ENCODE peak calls at places on chromosomes 7 and 10, in six cellular contexts. C is A549, A is upper lobe of right lung, Z is HCT116, X is hepatocyte, U is AG04450. H is an unnamed sample.
A peak's percentile ranks its signal among the peaks of the same experiment; 100 is the strongest.

GRCh38 chr7:128194533-128195282 is 46.4 kb upstream of the LEP start:
- DNase-seq in U (no peak), A (no peak), Z (no peak), C (no peak), X (no peak), H (no peak)

GRCh38 chr7:99562832-99563231 is 4.4 kb downstream of the ZNF655 start:
- DNase-seq in Z (peak; percentile 96), U (peak; percentile 96), X (peak; percentile 83), C (peak; percentile 96), A (no peak), H (peak; percentile 98)

GRCh38 chr7:101550641-101551531 is 78.2 kb downstream of the MYL10 start:
- DNase-seq in Z (no peak), U (no peak), C (no peak), X (no peak), A (peak; percentile 70), H (no peak)

GRCh38 chr10:14063531-14064317 is 267.0 kb downstream of the FRMD4A start:
- DNase-seq in U (peak; percentile 47), X (peak; percentile 47), C (no peak), A (no peak), Z (no peak), H (no peak)

GRCh38 chr10:112985701-112986510 is 35.9 kb downstream of the TCF7L2 start:
- DNase-seq in A (no peak), Z (no peak), X (no peak), C (no peak), U (peak; percentile 21), H (no peak)

GRCh38 chr10:113711142-113711541 is 31.4 kb downstream of the CASP7 start:
- DNase-seq in X (no peak), U (no peak), Z (no peak), A (no peak), C (no peak), H (no peak)

GRCh38 chr10:11698691-11699545 is 43.3 kb upstream of the ECHDC3 start:
- DNase-seq in U (no peak), C (no peak), A (no peak), X (no peak), Z (no peak), H (no peak)

GRCh38 chr10:78361031-78361430 is 327.4 kb downstream of the RPS24 start:
- DNase-seq in Z (no peak), A (no peak), X (no peak), C (no peak), U (no peak), H (no peak)

GRCh38 chr7:114412548-114412947 is 2.1 kb upstream of the FOXP2 start:
- DNase-seq in A (no peak), X (no peak), U (no peak), Z (no peak), C (no peak), H (no peak)

GRCh38 chr10:59319854-59320253 is 42.5 kb downstream of the FAM13C start:
- DNase-seq in C (no peak), X (no peak), Z (peak; percentile 4), U (no peak), A (no peak), H (no peak)

GRCh38 chr7:146961617-146962016 is 845.0 kb downstream of the CNTNAP2 start:
- DNase-seq in Z (no peak), X (peak; percentile 21), A (no peak), U (no peak), C (no peak), H (peak; percentile 0)

GRCh38 chr7:137755846-137756685 is 90.7 kb downstream of the DGKI start:
- DNase-seq in X (no peak), U (no peak), Z (no peak), C (no peak), A (no peak), H (no peak)

GRCh38 chr10:124688889-124689670 is 55.1 kb downstream of the FAM53B start:
- DNase-seq in U (no peak), C (no peak), Z (no peak), X (no peak), A (no peak), H (peak; percentile 55)

GRCh38 chr7:127996253-127997071 is 34.8 kb downstream of the LRRC4 start:
- DNase-seq in A (no peak), Z (no peak), X (no peak), U (no peak), C (no peak), H (no peak)

GRCh38 chr7:36707922-36708321 is 16.4 kb downstream of the AOAH start:
- DNase-seq in U (no peak), Z (no peak), C (no peak), A (no peak), X (peak; percentile 32), H (no peak)

GRCh38 chr10:36721851-36722250 is 403.5 kb upstream of the ANKRD30A start:
- DNase-seq in X (peak; percentile 8), U (no peak), Z (no peak), A (no peak), C (no peak), H (no peak)

GRCh38 chr7:22783421-22783820 is 39.2 kb downstream of the TOMM7 start:
- DNase-seq in X (no peak), Z (no peak), A (no peak), U (no peak), C (no peak), H (no peak)

GRCh38 chr10:96188911-96189310 is 58.8 kb downstream of the ZNF518A start:
- DNase-seq in U (no peak), X (no peak), C (no peak), Z (no peak), A (no peak), H (no peak)

GRCh38 chr10:119817991-119818888 is 54.4 kb downstream of the MCMBP start:
- DNase-seq in X (peak; percentile 91), Z (no peak), U (peak; percentile 13), C (no peak), A (peak; percentile 74), H (peak; percentile 59)

GRCh38 chr10:31945392-31945791 is 16.8 kb upstream of the ARHGAP12 start:
- DNase-seq in Z (no peak), A (no peak), C (no peak), U (no peak), X (no peak), H (no peak)

GRCh38 chr10:31949266-31949665 is 20.6 kb upstream of the ARHGAP12 start:
- DNase-seq in A (no peak), U (no peak), C (no peak), X (no peak), Z (no peak), H (no peak)

GRCh38 chr10:31944071-31944433 is 15.4 kb upstream of the ARHGAP12 start:
- DNase-seq in A (no peak), Z (no peak), X (no peak), U (no peak), C (no peak), H (no peak)

GRCh38 chr10:31948021-31948420 is 19.4 kb upstream of the ARHGAP12 start:
- DNase-seq in Z (no peak), U (no peak), X (no peak), A (no peak), C (no peak), H (no peak)

DNA sequence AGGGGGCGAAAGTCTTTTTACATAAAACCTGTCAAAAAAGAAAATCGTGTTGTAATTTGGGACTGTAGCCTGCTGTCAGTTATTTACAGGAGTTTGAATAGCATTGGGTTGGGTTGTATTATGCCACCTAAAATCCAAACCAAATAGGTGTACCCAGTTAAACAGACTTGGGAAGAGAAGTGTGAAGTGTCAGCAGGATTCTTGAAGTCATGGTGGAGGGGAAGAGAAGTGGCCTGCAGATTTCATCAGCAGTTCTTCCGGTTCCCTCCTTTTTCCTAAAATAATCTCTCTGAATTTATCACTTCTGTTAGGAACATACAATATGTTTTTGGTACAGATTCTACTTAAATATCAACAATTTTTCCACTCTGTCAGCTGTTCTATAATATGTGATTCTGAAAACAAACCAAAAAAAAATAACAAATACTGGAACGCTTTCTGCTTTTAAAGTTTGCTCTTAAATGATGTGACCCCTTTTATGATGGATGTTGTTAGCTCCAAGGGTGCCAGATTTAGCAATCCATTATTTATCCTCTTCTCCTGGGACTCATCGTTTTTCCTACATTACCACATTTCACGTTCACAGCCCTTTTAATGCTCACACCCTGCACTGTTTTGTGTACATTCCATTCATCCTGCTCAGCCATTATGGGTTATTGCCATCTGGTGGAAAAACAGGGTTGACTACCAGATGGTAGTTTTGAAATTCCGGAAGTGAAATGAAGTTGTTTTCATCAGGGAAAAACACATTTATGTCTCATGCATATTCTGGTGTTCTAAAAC is 18.7 kb upstream of the ARHGAP12 start:
- DNase-seq in U (peak; percentile 88), C (peak; percentile 87), A (no peak), X (peak; percentile 78), Z (peak; percentile 79), H (peak; percentile 83)
- TF ChIP-seq CTCF in U (no peak), C (peak; percentile 81), A (peak; percentile 48), X (peak; percentile 62), Z (peak; percentile 39), H (peak; percentile 69)

GRCh38 chr7:149283321-149283720 is 21.3 kb downstream of the ZNF783 start:
- DNase-seq in C (no peak), Z (no peak), U (no peak), A (no peak), X (no peak), H (no peak)

GRCh38 chr7:149285581-149285975 is 23.6 kb downstream of the ZNF783 start:
- DNase-seq in C (peak; percentile 15), Z (no peak), U (no peak), A (no peak), X (no peak), H (no peak)

GRCh38 chr7:149286811-149287400 is 24.9 kb downstream of the ZNF783 start:
- DNase-seq in U (no peak), Z (no peak), X (no peak), A (no peak), C (no peak), H (no peak)

GRCh38 chr7:149284343-149284742 is 22.3 kb downstream of the ZNF783 start:
- DNase-seq in C (no peak), Z (no peak), A (no peak), X (no peak), U (no peak), H (no peak)

GRCh38 chr7:149284850-149285580 is 23.0 kb downstream of the ZNF783 start:
- DNase-seq in X (peak; percentile 97), C (peak; percentile 83), A (peak; percentile 98), Z (peak; percentile 64), U (peak; percentile 62), H (peak; percentile 97)
- H3K27ac ChIP-seq in X (no peak overlapping the region), C (peak overlapping the region; percentile 40), A (peak overlapping the region; percentile 42), Z (no peak overlapping the region), U (no peak overlapping the region), H (peak overlapping the region; percentile 25)

GRCh38 chr7:144454256-144455039 is 51.0 kb upstream of the NOBOX start:
- DNase-seq in C (no peak), Z (peak; percentile 8), U (no peak), A (no peak), X (no peak), H (no peak)
- TF ChIP-seq CTCF in C (no peak), Z (peak; percentile 60), U (no peak), A (peak; percentile 35), X (peak; percentile 44), H (peak; percentile 39)

GRCh38 chr7:54985405-54986360 is 33.1 kb upstream of the EGFR start:
- DNase-seq in U (peak; percentile 44), Z (peak; percentile 18), C (peak; percentile 90), X (peak; percentile 45), A (no peak), H (peak; percentile 87)

GRCh38 chr7:54989826-54990225 is 29.0 kb upstream of the EGFR start:
- DNase-seq in Z (no peak), X (no peak), A (no peak), C (no peak), U (no peak), H (no peak)

GRCh38 chr7:54988516-54988915 is 30.3 kb upstream of the EGFR start:
- DNase-seq in U (no peak), C (no peak), Z (no peak), A (no peak), X (no peak), H (no peak)

GRCh38 chr7:54987772-54988171 is 31.0 kb upstream of the EGFR start:
- DNase-seq in A (no peak), U (no peak), C (peak; percentile 73), Z (no peak), X (peak; percentile 55), H (no peak)

GRCh38 chr7:54986716-54987115 is 32.1 kb upstream of the EGFR start:
- DNase-seq in A (no peak), C (no peak), U (no peak), Z (no peak), X (no peak), H (no peak)
- H3K27ac ChIP-seq in A (no peak overlapping the region), C (peak overlapping the region; percentile 87), U (no peak overlapping the region), Z (no peak overlapping the region), X (peak overlapping the region; percentile 88), H (no peak overlapping the region)

H was measured in RWPE1.